ENCODE peak calls at places on chromosomes 13 and 19, in seven cellular contexts. Y, Z, P, U, X, I and O are unnamed samples.

GRCh38 chr13:114303700-114304327 is 10.5 kb upstream of the CHAMP1 start:
- DNase-seq in Y (no peak), Z (no peak), P (no peak), U (no peak), X (no peak), I (no peak), O (no peak)

GRCh38 chr13:111584101-111584500 is 263.7 kb downstream of the TEX29 start:
- DNase-seq in Y (no peak), Z (peak; percentile 8), P (no peak), U (peak; percentile 54), X (peak; percentile 51), I (no peak), O (peak; percentile 65)

GRCh38 chr19:46718934-46719551 is 2.1 kb upstream of the PRKD2 start:
- DNase-seq in Y (no peak), Z (no peak), P (no peak), U (no peak), X (no peak), I (no peak), O (no peak)

GRCh38 chr13:37144661-37145060 is 39.2 kb upstream of the CSNK1A1L start:
- DNase-seq in Y (no peak), Z (no peak), P (no peak), U (no peak), X (no peak), I (no peak), O (no peak)

GRCh38 chr19:53877361-53877766 is 4.6 kb upstream of the PRKCG start:
- DNase-seq in Y (no peak), Z (no peak), P (no peak), U (no peak), X (no peak), I (no peak), O (no peak)

GRCh38 chr19:14361824-14362223 is 19.4 kb upstream of the ADGRE5 start:
- DNase-seq in Y (no peak), Z (peak; percentile 48), P (no peak), U (no peak), X (no peak), I (no peak), O (no peak)

GRCh38 chr19:47377208-47377701 is 28.1 kb downstream of the DHX34 start:
- DNase-seq in Y (no peak), Z (no peak), P (no peak), U (peak; percentile 80), X (no peak), I (no peak), O (no peak)

GRCh38 chr13:99796175-99796819 is 175.3 kb downstream of the ZIC5 start:
- DNase-seq in Y (no peak), Z (peak; percentile 39), P (no peak), U (no peak), X (no peak), I (peak; percentile 16), O (no peak)

GRCh38 chr19:36837525-36837901 is 674 bp downstream of the ZNF790 start:
- DNase-seq in Y (no peak), Z (no peak), P (no peak), U (no peak), X (no peak), I (no peak), O (no peak)

GRCh38 chr13:60591348-60591747 is 194.3 kb downstream of the TDRD3 start:
- DNase-seq in Y (no peak), Z (no peak), P (no peak), U (no peak), X (no peak), I (no peak), O (no peak)

GRCh38 chr19:43595605-43595998 is 332 bp downstream of the IRGQ start:
- DNase-seq in Y (no peak), Z (no peak), P (no peak), U (peak; percentile 79), X (no peak), I (no peak), O (peak; percentile 28)

GRCh38 chr13:32883501-32883900 is 132.7 kb upstream of the KL start:
- DNase-seq in Y (no peak), Z (no peak), P (no peak), U (no peak), X (no peak), I (no peak), O (no peak)

GRCh38 chr13:31851201-31851600 is 111.9 kb downstream of the RXFP2 start:
- DNase-seq in Y (no peak), Z (no peak), P (no peak), U (no peak), X (no peak), I (no peak), O (no peak)

GRCh38 chr19:6216996-6217751 is 62.6 kb downstream of the MLLT1 start:
- DNase-seq in Y (no peak), Z (peak; percentile 78), P (no peak), U (peak; percentile 66), X (no peak), I (no peak), O (no peak)

GRCh38 chr19:45976180-45976579 is 2.5 kb upstream of the NOVA2 start:
- DNase-seq in Y (no peak), Z (peak; percentile 39), P (no peak), U (no peak), X (no peak), I (no peak), O (no peak)

GRCh38 chr19:17522988-17523872 is 11.8 kb downstream of the PGLS start:
- DNase-seq in Y (no peak), Z (no peak), P (no peak), U (peak; percentile 74), X (peak; percentile 49), I (no peak), O (peak; percentile 73)

GRCh38 chr13:85503797-85504196 is 295.4 kb downstream of the SLITRK6 start:
- DNase-seq in Y (no peak), Z (no peak), P (no peak), U (no peak), X (no peak), I (no peak), O (no peak)

GRCh38 chr19:47613165-47614146 is 4.5 kb downstream of the BICRA start:
- DNase-seq in Y (no peak), Z (no peak), P (no peak), U (peak; percentile 74), X (no peak), I (peak; percentile 76), O (no peak)

GRCh38 chr19:40466219-40467006 is at the start of gene SPTBN4:
- DNase-seq in Y (no peak), Z (no peak), P (peak; percentile 65), U (peak; percentile 76), X (no peak), I (no peak), O (peak; percentile 30)

GRCh38 chr13:111846396-111847174 is 220.4 kb upstream of the SOX1 start:
- DNase-seq in Y (no peak), Z (no peak), P (no peak), U (no peak), X (no peak), I (no peak), O (no peak)

GRCh38 chr19:47446534-47447469 is 24.9 kb downstream of the SLC8A2 start:
- DNase-seq in Y (peak; percentile 81), Z (peak; percentile 84), P (no peak), U (no peak), X (peak; percentile 27), I (no peak), O (peak; percentile 32)

GRCh38 chr13:27728271-27728670 is 64.0 kb upstream of the GSX1 start:
- DNase-seq in Y (no peak), Z (no peak), P (no peak), U (no peak), X (no peak), I (no peak), O (no peak)

GRCh38 chr19:15123900-15124299 is 16.7 kb downstream of the SYDE1 start:
- DNase-seq in Y (no peak), Z (no peak), P (peak; percentile 76), U (peak; percentile 97), X (peak; percentile 83), I (no peak), O (peak; percentile 66)

GRCh38 chr13:84745051-84745551 is 862.8 kb upstream of the SLITRK1 start:
- DNase-seq in Y (no peak), Z (no peak), P (no peak), U (no peak), X (no peak), I (no peak), O (no peak)

GRCh38 chr19:8684001-8684902 is 14.3 kb downstream of the ACTL9 start:
- DNase-seq in Y (no peak), Z (no peak), P (no peak), U (no peak), X (no peak), I (no peak), O (no peak)

GRCh38 chr19:30742981-30743380 is 370.8 kb downstream of the ZNF536 start:
- DNase-seq in Y (no peak), Z (no peak), P (no peak), U (no peak), X (no peak), I (no peak), O (no peak)
- TF ChIP-seq POLR2AphosphoS5 in Y (no peak), Z (no peak), P (no peak), U (no peak), X (no peak), I (no peak), O (no peak)

DNA sequence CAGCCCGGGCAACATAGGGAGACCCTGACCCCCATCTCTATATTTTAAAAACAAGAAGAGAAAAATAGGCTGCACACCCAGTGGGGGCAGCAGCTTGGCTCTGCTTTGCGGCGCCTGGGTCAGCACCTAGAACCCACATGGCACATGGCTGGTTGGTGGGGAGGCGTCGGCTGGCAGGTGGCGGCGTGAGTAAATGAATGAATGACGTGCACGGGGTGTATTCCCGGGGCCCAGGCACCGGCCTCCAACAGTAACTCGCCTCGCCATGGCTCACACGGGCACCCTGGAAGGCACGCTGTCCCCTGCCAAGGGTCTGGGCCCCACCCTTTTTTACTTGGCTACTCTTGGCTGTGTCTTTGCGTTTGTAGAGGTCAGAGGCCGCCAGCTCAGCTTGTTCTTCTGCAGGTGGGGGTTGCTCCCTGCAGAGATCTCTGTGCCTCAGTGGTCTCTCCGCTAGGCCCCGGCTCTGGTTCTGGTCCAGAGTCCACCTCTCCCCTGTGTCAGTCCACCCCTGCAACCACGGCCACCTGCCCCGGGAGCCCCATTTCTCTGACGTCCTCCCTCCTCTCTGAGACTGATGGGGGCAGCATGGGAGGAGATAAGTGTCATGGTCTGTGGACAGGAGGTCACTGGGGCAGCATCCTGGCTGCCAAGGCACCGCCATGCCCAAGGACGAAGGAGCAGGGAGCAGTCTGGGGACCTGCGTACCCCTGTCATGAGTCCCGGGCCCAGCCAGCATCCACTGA is 5.6 kb downstream of the FZR1 start:
- DNase-seq in Y (no peak), Z (no peak), P (no peak), U (no peak), X (no peak), I (no peak), O (no peak)
- H3K4me3 ChIP-seq in Y (no peak overlapping the region), Z (no peak overlapping the region), P (no peak overlapping the region), U (no peak overlapping the region), X (no peak overlapping the region), I (no peak overlapping the region), O (no peak overlapping the region)

GRCh38 chr19:51394045-51394836 is 3.9 kb upstream of the C19orf84 start:
- DNase-seq in Y (peak; percentile 100), Z (peak; percentile 93), P (peak; percentile 87), U (peak; percentile 97), X (peak; percentile 92), I (peak; percentile 91), O (peak; percentile 93)
- TF ChIP-seq POLR2A in Y (peak; percentile 59), Z (peak; percentile 79), P (no peak), U (no peak), X (no peak), I (peak; percentile 27), O (no peak)

DNA sequence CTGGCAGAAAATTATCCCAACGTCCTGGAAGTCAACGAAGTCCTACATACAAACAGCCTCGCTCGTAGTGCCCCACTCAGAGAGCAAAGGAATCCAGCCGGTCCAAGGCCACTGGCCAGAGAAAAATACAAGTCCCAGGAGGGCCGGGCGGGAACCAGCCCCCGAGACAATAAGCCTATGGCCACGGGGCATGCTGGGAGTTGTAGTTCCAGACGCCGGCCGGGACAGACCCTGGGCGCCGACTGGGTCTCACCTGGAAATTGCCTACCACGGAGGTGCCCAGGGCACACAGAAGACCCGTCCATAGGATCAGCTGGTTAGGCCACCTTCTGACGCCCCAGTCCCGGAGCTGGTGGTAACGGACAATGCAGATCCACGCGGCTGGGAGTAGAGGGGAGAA is 5.4 kb downstream of the TMEM150B start:
- DNase-seq in Y (no peak), Z (peak; percentile 63), P (no peak), U (no peak), X (no peak), I (peak; percentile 22), O (no peak)
- TF ChIP-seq POLR2AphosphoS5 in Y (no peak), Z (no peak), P (no peak), U (no peak), X (no peak), I (no peak), O (no peak)